ENCODE peak calls at places on chromosomes 13 and 19, in seven cellular contexts. One of them, this sample, is unnamed.

GRCh38 chr19:18204394-18205179 is 745 bp upstream of the RAB3A start:
- DNase-seq in iris pigment epithelial cell: no peak
- DNase-seq in effector memory CD4-positive, alpha-beta T cell: peak
- DNase-seq in WERI-Rb-1: peak
- DNase-seq in CD4-positive, alpha-beta T cell: no peak
- DNase-seq in fibroblast of pulmonary artery: no peak
- DNase-seq in breast epithelium: no peak
- DNase-seq in this sample: no peak

GRCh38 chr19:45186509-45187334 is 8.1 kb downstream of the BLOC1S3 start:
- DNase-seq in CD4-positive, alpha-beta T cell: no peak
- DNase-seq in WERI-Rb-1: no peak
- DNase-seq in effector memory CD4-positive, alpha-beta T cell: no peak
- DNase-seq in iris pigment epithelial cell: peak
- DNase-seq in fibroblast of pulmonary artery: no peak
- DNase-seq in breast epithelium: no peak
- DNase-seq in this sample: no peak

GRCh38 chr19:10471909-10472308 is 31.2 kb downstream of the KEAP1 start:
- DNase-seq in fibroblast of pulmonary artery: peak
- DNase-seq in WERI-Rb-1: no peak
- DNase-seq in breast epithelium: no peak
- DNase-seq in effector memory CD4-positive, alpha-beta T cell: no peak
- DNase-seq in CD4-positive, alpha-beta T cell: no peak
- DNase-seq in iris pigment epithelial cell: peak
- DNase-seq in this sample: no peak

GRCh38 chr19:13244920-13245319 is 94.7 kb downstream of the IER2 start:
- DNase-seq in effector memory CD4-positive, alpha-beta T cell: no peak
- DNase-seq in fibroblast of pulmonary artery: no peak
- DNase-seq in CD4-positive, alpha-beta T cell: no peak
- DNase-seq in WERI-Rb-1: no peak
- DNase-seq in breast epithelium: no peak
- DNase-seq in iris pigment epithelial cell: no peak
- DNase-seq in this sample: no peak

GRCh38 chr13:112790735-112791641 is 101.2 kb downstream of the ATP11A start:
- DNase-seq in fibroblast of pulmonary artery: peak
- DNase-seq in breast epithelium: no peak
- DNase-seq in effector memory CD4-positive, alpha-beta T cell: no peak
- DNase-seq in iris pigment epithelial cell: peak
- DNase-seq in CD4-positive, alpha-beta T cell: no peak
- DNase-seq in WERI-Rb-1: no peak
- DNase-seq in this sample: no peak

GRCh38 chr19:15935167-15935702 is 906 bp upstream of the CYP4F11 start:
- DNase-seq in fibroblast of pulmonary artery: no peak
- DNase-seq in WERI-Rb-1: no peak
- DNase-seq in CD4-positive, alpha-beta T cell: no peak
- DNase-seq in breast epithelium: no peak
- DNase-seq in iris pigment epithelial cell: no peak
- DNase-seq in effector memory CD4-positive, alpha-beta T cell: no peak
- DNase-seq in this sample: no peak

GRCh38 chr19:1206733-1207301 is 1.2 kb downstream of the STK11 start:
- DNase-seq in effector memory CD4-positive, alpha-beta T cell: no peak
- DNase-seq in WERI-Rb-1: no peak
- DNase-seq in fibroblast of pulmonary artery: no peak
- DNase-seq in CD4-positive, alpha-beta T cell: no peak
- DNase-seq in iris pigment epithelial cell: peak
- DNase-seq in breast epithelium: no peak
- DNase-seq in this sample: no peak

GRCh38 chr13:59514316-59514715 is 649.4 kb downstream of the DIAPH3 start:
- DNase-seq in WERI-Rb-1: no peak
- DNase-seq in breast epithelium: no peak
- DNase-seq in effector memory CD4-positive, alpha-beta T cell: no peak
- DNase-seq in iris pigment epithelial cell: no peak
- DNase-seq in CD4-positive, alpha-beta T cell: no peak
- DNase-seq in fibroblast of pulmonary artery: no peak
- DNase-seq in this sample: no peak

GRCh38 chr19:48445256-48445605 is 552 bp upstream of the GRWD1 start:
- DNase-seq in breast epithelium: no peak
- DNase-seq in fibroblast of pulmonary artery: peak
- DNase-seq in CD4-positive, alpha-beta T cell: no peak
- DNase-seq in effector memory CD4-positive, alpha-beta T cell: peak
- DNase-seq in iris pigment epithelial cell: peak
- DNase-seq in WERI-Rb-1: peak
- DNase-seq in this sample: peak

GRCh38 chr19:10321874-10322835 is 6.3 kb upstream of the FDX2 start:
- DNase-seq in iris pigment epithelial cell: no peak
- DNase-seq in effector memory CD4-positive, alpha-beta T cell: no peak
- DNase-seq in CD4-positive, alpha-beta T cell: no peak
- DNase-seq in fibroblast of pulmonary artery: no peak
- DNase-seq in WERI-Rb-1: no peak
- DNase-seq in breast epithelium: no peak
- DNase-seq in this sample: no peak

GRCh38 chr13:58238972-58239773 is 607.6 kb downstream of the PCDH17 start:
- DNase-seq in iris pigment epithelial cell: no peak
- DNase-seq in CD4-positive, alpha-beta T cell: no peak
- DNase-seq in fibroblast of pulmonary artery: no peak
- DNase-seq in breast epithelium: no peak
- DNase-seq in WERI-Rb-1: no peak
- DNase-seq in effector memory CD4-positive, alpha-beta T cell: no peak
- DNase-seq in this sample: no peak

GRCh38 chr19:55066107-55066709 is 3.3 kb upstream of the RDH13 start:
- DNase-seq in effector memory CD4-positive, alpha-beta T cell: no peak
- DNase-seq in iris pigment epithelial cell: no peak
- DNase-seq in CD4-positive, alpha-beta T cell: no peak
- DNase-seq in breast epithelium: no peak
- DNase-seq in fibroblast of pulmonary artery: no peak
- DNase-seq in WERI-Rb-1: no peak
- DNase-seq in this sample: no peak

GRCh38 chr19:30312582-30313352 is 59.4 kb upstream of the ZNF536 start:
- DNase-seq in effector memory CD4-positive, alpha-beta T cell: no peak
- DNase-seq in WERI-Rb-1: peak
- DNase-seq in breast epithelium: no peak
- DNase-seq in iris pigment epithelial cell: no peak
- DNase-seq in fibroblast of pulmonary artery: no peak
- DNase-seq in CD4-positive, alpha-beta T cell: no peak
- DNase-seq in this sample: no peak

GRCh38 chr13:30844548-30845296 is 61.3 kb upstream of the MEDAG start:
- DNase-seq in WERI-Rb-1: no peak
- DNase-seq in breast epithelium: no peak
- DNase-seq in effector memory CD4-positive, alpha-beta T cell: no peak
- DNase-seq in CD4-positive, alpha-beta T cell: no peak
- DNase-seq in fibroblast of pulmonary artery: no peak
- DNase-seq in iris pigment epithelial cell: no peak
- DNase-seq in this sample: no peak

GRCh38 chr19:45828945-45829344 is 13.8 kb upstream of the RSPH6A start:
- DNase-seq in WERI-Rb-1: no peak
- DNase-seq in effector memory CD4-positive, alpha-beta T cell: no peak
- DNase-seq in fibroblast of pulmonary artery: no peak
- DNase-seq in CD4-positive, alpha-beta T cell: no peak
- DNase-seq in breast epithelium: no peak
- DNase-seq in iris pigment epithelial cell: no peak
- DNase-seq in this sample: no peak

GRCh38 chr19:51091126-51091525 is 8.4 kb upstream of the KLK14 start:
- DNase-seq in CD4-positive, alpha-beta T cell: no peak
- DNase-seq in breast epithelium: no peak
- DNase-seq in fibroblast of pulmonary artery: no peak
- DNase-seq in effector memory CD4-positive, alpha-beta T cell: no peak
- DNase-seq in WERI-Rb-1: no peak
- DNase-seq in iris pigment epithelial cell: no peak
- DNase-seq in this sample: no peak

GRCh38 chr19:38262585-38263268 is 1.6 kb upstream of the SPINT2 start:
- DNase-seq in CD4-positive, alpha-beta T cell: no peak
- DNase-seq in effector memory CD4-positive, alpha-beta T cell: no peak
- DNase-seq in WERI-Rb-1: no peak
- DNase-seq in breast epithelium: no peak
- DNase-seq in fibroblast of pulmonary artery: no peak
- DNase-seq in iris pigment epithelial cell: no peak
- DNase-seq in this sample: no peak

GRCh38 chr19:41356984-41357739 is 3.4 kb upstream of the TGFB1 start:
- DNase-seq in fibroblast of pulmonary artery: no peak
- DNase-seq in WERI-Rb-1: no peak
- DNase-seq in breast epithelium: no peak
- DNase-seq in effector memory CD4-positive, alpha-beta T cell: no peak
- DNase-seq in iris pigment epithelial cell: no peak
- DNase-seq in CD4-positive, alpha-beta T cell: no peak
- DNase-seq in this sample: no peak

GRCh38 chr13:30898070-30898469 is 8.0 kb upstream of the MEDAG start:
- DNase-seq in breast epithelium: no peak
- DNase-seq in effector memory CD4-positive, alpha-beta T cell: no peak
- DNase-seq in CD4-positive, alpha-beta T cell: no peak
- DNase-seq in fibroblast of pulmonary artery: no peak
- DNase-seq in WERI-Rb-1: no peak
- DNase-seq in iris pigment epithelial cell: no peak
- DNase-seq in this sample: no peak

GRCh38 chr13:114062754-114063153 is 69.7 kb downstream of the RASA3 start:
- DNase-seq in breast epithelium: no peak
- DNase-seq in fibroblast of pulmonary artery: no peak
- DNase-seq in effector memory CD4-positive, alpha-beta T cell: no peak
- DNase-seq in WERI-Rb-1: no peak
- DNase-seq in CD4-positive, alpha-beta T cell: no peak
- DNase-seq in iris pigment epithelial cell: no peak
- DNase-seq in this sample: no peak

GRCh38 chr19:554817-555216 is 11.0 kb downstream of the GZMM start:
- DNase-seq in CD4-positive, alpha-beta T cell: no peak
- DNase-seq in fibroblast of pulmonary artery: no peak
- DNase-seq in breast epithelium: no peak
- DNase-seq in iris pigment epithelial cell: no peak
- DNase-seq in WERI-Rb-1: no peak
- DNase-seq in effector memory CD4-positive, alpha-beta T cell: no peak
- DNase-seq in this sample: no peak

GRCh38 chr13:109779876-109780516 is 6.4 kb downstream of the IRS2 start:
- DNase-seq in WERI-Rb-1: no peak
- DNase-seq in iris pigment epithelial cell: no peak
- DNase-seq in fibroblast of pulmonary artery: no peak
- DNase-seq in breast epithelium: no peak
- DNase-seq in CD4-positive, alpha-beta T cell: no peak
- DNase-seq in effector memory CD4-positive, alpha-beta T cell: no peak
- DNase-seq in this sample: no peak

This sample was measured in keratinocyte.